ENCODE peak calls at places on chromosomes 16 and 17, in eight cellular contexts. W, J, E, K, Z, V, X and F are unnamed samples.

GRCh38 chr16:59355704-59356103 is 621.6 kb upstream of the GOT2 start:
- DNase-seq in J (no peak), W (no peak), V (no peak), E (no peak), Z (no peak), X (no peak), K (no peak), F (no peak)

GRCh38 chr16:72924918-72925630 is 122.9 kb downstream of the ZFHX3 start:
- DNase-seq in K (no peak), Z (no peak), X (no peak), V (no peak), E (peak), W (no peak), J (no peak), F (no peak)

GRCh38 chr17:70072900-70073299 is 2.1 kb upstream of the KCNJ16 start:
- DNase-seq in X (no peak), E (no peak), V (no peak), W (no peak), K (no peak), J (no peak), Z (no peak), F (no peak)

GRCh38 chr17:82083009-82083408 is 15.0 kb downstream of the FASN start:
- DNase-seq in V (no peak), W (no peak), K (no peak), Z (no peak), E (no peak), X (no peak), J (no peak), F (no peak)

GRCh38 chr16:21638573-21638975 is 13.8 kb downstream of the IGSF6 start:
- DNase-seq in Z (no peak), V (no peak), W (no peak), K (no peak), X (no peak), E (no peak), J (peak), F (no peak)

GRCh38 chr17:44942456-44942855 is 5.1 kb downstream of the KIF18B start:
- DNase-seq in E (no peak), J (no peak), X (no peak), V (no peak), W (no peak), Z (no peak), K (no peak), F (no peak)

GRCh38 chr17:69757794-69758430 is 317.1 kb upstream of the KCNJ16 start:
- DNase-seq in E (no peak), Z (no peak), W (no peak), J (peak), K (no peak), V (no peak), X (no peak), F (no peak)

GRCh38 chr17:1239210-1239609 is 31.0 kb upstream of the BHLHA9 start:
- DNase-seq in K (no peak), V (no peak), X (no peak), Z (no peak), W (peak), E (no peak), J (no peak), F (no peak)

GRCh38 chr17:17781591-17782424 is 55.0 kb downstream of the SREBF1 start:
- DNase-seq in X (no peak), V (no peak), J (peak), Z (peak), K (no peak), W (peak), E (peak), F (peak)

GRCh38 chr16:57503366-57503765 is 17.1 kb upstream of the DOK4 start:
- DNase-seq in X (no peak), K (no peak), J (no peak), E (no peak), W (no peak), Z (peak), V (no peak), F (no peak)

GRCh38 chr16:66539628-66540469 is 10.1 kb downstream of the TK2 start:
- DNase-seq in Z (no peak), W (no peak), E (no peak), V (no peak), X (peak), K (no peak), J (no peak), F (no peak)

GRCh38 chr17:80938556-80938955 is 53.1 kb upstream of the CHMP6 start:
- DNase-seq in E (no peak), J (no peak), K (no peak), V (no peak), X (no peak), W (peak), Z (no peak), F (no peak)

GRCh38 chr17:10737168-10737622 is 7.4 kb upstream of the TMEM220 start:
- DNase-seq in W (peak), J (peak), X (no peak), Z (peak), K (no peak), E (peak), V (no peak), F (peak)